ENCODE peak calls at places on chromosomes 13 and 19, in ten cellular contexts. P, K, I, U, J, W, N, V, F and Z are unnamed samples.

GRCh38 chr13:52599853-52600603 is 42.2 kb upstream of the HNRNPA1L2 start:
- DNase-seq in P (no peak), K (peak), I (no peak), U (peak), J (no peak), W (no peak), N (no peak), V (peak), F (no peak), Z (peak)

GRCh38 chr13:59088716-59089115 is 1075.0 kb downstream of the DIAPH3 start:
- DNase-seq in P (no peak), K (no peak), I (no peak), U (no peak), J (no peak), W (no peak), N (peak), V (no peak), F (no peak), Z (no peak)

GRCh38 chr19:7482584-7483439 is 6.0 kb downstream of the PEX11G start:
- DNase-seq in P (no peak), K (peak), I (no peak), U (peak), J (no peak), W (no peak), N (peak), V (peak), F (no peak), Z (peak)

GRCh38 chr13:112968910-112969691 is at the start of gene MCF2L:
- DNase-seq in P (no peak), K (peak), I (peak), U (no peak), J (peak), W (peak), N (peak), V (peak), F (no peak), Z (peak)

GRCh38 chr13:99725644-99726043 is 224.4 kb downstream of the TM9SF2 start:
- DNase-seq in P (no peak), K (no peak), I (no peak), U (no peak), J (no peak), W (no peak), N (no peak), V (no peak), F (no peak), Z (no peak)

GRCh38 chr19:31353826-31354225 is 4.6 kb upstream of the TSHZ3 start:
- DNase-seq in P (no peak), K (no peak), I (no peak), U (no peak), J (no peak), W (no peak), N (no peak), V (no peak), F (no peak), Z (no peak)

GRCh38 chr13:58397596-58398387 is 766.2 kb downstream of the PCDH17 start:
- DNase-seq in P (no peak), K (no peak), I (no peak), U (no peak), J (no peak), W (no peak), N (no peak), V (peak), F (no peak), Z (no peak)

GRCh38 chr13:47249296-47249695 is 352.4 kb upstream of the HTR2A start:
- DNase-seq in P (no peak), K (no peak), I (no peak), U (no peak), J (no peak), W (no peak), N (no peak), V (no peak), F (no peak), Z (no peak)

GRCh38 chr13:98556968-98557591 is 19.8 kb downstream of the STK24 start:
- DNase-seq in P (no peak), K (peak), I (no peak), U (peak), J (no peak), W (no peak), N (no peak), V (no peak), F (no peak), Z (no peak)

GRCh38 chr13:30486230-30487074 is 20.7 kb upstream of the HMGB1 start:
- DNase-seq in P (no peak), K (peak), I (peak), U (peak), J (no peak), W (no peak), N (no peak), V (no peak), F (no peak), Z (peak)

GRCh38 chr19:31351212-31352193 is 2.3 kb upstream of the TSHZ3 start:
- DNase-seq in P (no peak), K (peak), I (no peak), U (peak), J (no peak), W (no peak), N (peak), V (peak), F (no peak), Z (no peak)

GRCh38 chr19:43658001-43658400 is 12.0 kb downstream of the PLAUR start:
- DNase-seq in P (no peak), K (no peak), I (no peak), U (no peak), J (no peak), W (no peak), N (no peak), V (no peak), F (no peak), Z (no peak)

GRCh38 chr19:38386300-38386967 is 1.4 kb downstream of the GGN start:
- DNase-seq in P (no peak), K (no peak), I (no peak), U (no peak), J (no peak), W (no peak), N (no peak), V (no peak), F (no peak), Z (no peak)

GRCh38 chr19:38409631-38410133 is 6.8 kb downstream of the FAM98C start:
- DNase-seq in P (no peak), K (no peak), I (no peak), U (no peak), J (no peak), W (no peak), N (no peak), V (peak), F (no peak), Z (no peak)

GRCh38 chr19:51272183-51272817 is 21.4 kb downstream of the SIGLECL1 start:
- DNase-seq in P (peak), K (no peak), I (no peak), U (no peak), J (no peak), W (no peak), N (no peak), V (no peak), F (no peak), Z (no peak)

GRCh38 chr13:57672168-57672567 is 40.6 kb downstream of the PCDH17 start:
- DNase-seq in P (no peak), K (no peak), I (no peak), U (no peak), J (no peak), W (no peak), N (no peak), V (no peak), F (no peak), Z (no peak)

GRCh38 chr19:7645656-7646425 is 8.9 kb downstream of the STXBP2 start:
- DNase-seq in P (no peak), K (no peak), I (no peak), U (no peak), J (no peak), W (no peak), N (no peak), V (no peak), F (no peak), Z (no peak)

GRCh38 chr13:97113231-97114001 is 108.7 kb upstream of the MBNL2 start:
- DNase-seq in P (no peak), K (no peak), I (no peak), U (no peak), J (peak), W (no peak), N (peak), V (no peak), F (no peak), Z (no peak)

GRCh38 chr19:5006201-5006600 is 37.3 kb downstream of the KDM4B start:
- DNase-seq in P (no peak), K (no peak), I (no peak), U (no peak), J (no peak), W (no peak), N (peak), V (no peak), F (no peak), Z (no peak)

GRCh38 chr13:111367340-111367739 is 46.9 kb downstream of the TEX29 start:
- DNase-seq in P (no peak), K (no peak), I (peak), U (no peak), J (no peak), W (no peak), N (no peak), V (no peak), F (no peak), Z (no peak)

GRCh38 chr13:102610296-102610895 is 13.6 kb downstream of the TPP2 start:
- DNase-seq in P (no peak), K (no peak), I (no peak), U (no peak), J (no peak), W (no peak), N (no peak), V (no peak), F (no peak), Z (peak)

GRCh38 chr19:48760514-48761221 is 5.3 kb downstream of the FGF21 start:
- DNase-seq in P (no peak), K (peak), I (no peak), U (no peak), J (no peak), W (no peak), N (no peak), V (no peak), F (no peak), Z (no peak)

GRCh38 chr13:27004866-27005265 is 166.7 kb downstream of the USP12 start:
- DNase-seq in P (no peak), K (no peak), I (no peak), U (no peak), J (no peak), W (no peak), N (no peak), V (no peak), F (no peak), Z (no peak)

GRCh38 chr13:77113496-77113895 is 86.5 kb upstream of the FBXL3 start:
- DNase-seq in P (no peak), K (no peak), I (no peak), U (no peak), J (no peak), W (no peak), N (peak), V (no peak), F (no peak), Z (no peak)

GRCh38 chr19:53333071-53333465 is 481 bp upstream of the ZNF845 start:
- DNase-seq in P (peak), K (no peak), I (peak), U (no peak), J (no peak), W (no peak), N (no peak), V (peak), F (no peak), Z (no peak)

GRCh38 chr13:91236182-91236581 is 111.3 kb upstream of the MIR17HG start:
- DNase-seq in P (no peak), K (no peak), I (no peak), U (no peak), J (no peak), W (no peak), N (no peak), V (no peak), F (no peak), Z (no peak)

GRCh38 chr13:20351279-20352022 is 119.3 kb upstream of the GJB6 start:
- DNase-seq in P (no peak), K (peak), I (peak), U (peak), J (no peak), W (no peak), N (peak), V (no peak), F (no peak), Z (no peak)

GRCh38 chr19:19775891-19776205 is 42.9 kb upstream of the ZNF14 start:
- DNase-seq in P (no peak), K (no peak), I (no peak), U (no peak), J (no peak), W (no peak), N (no peak), V (no peak), F (no peak), Z (no peak)

GRCh38 chr13:82176761-82177160 is 1705.5 kb downstream of the SLITRK1 start:
- DNase-seq in P (no peak), K (no peak), I (no peak), U (no peak), J (no peak), W (no peak), N (no peak), V (no peak), F (no peak), Z (no peak)

GRCh38 chr19:34994643-34995471 is 5.3 kb upstream of the GRAMD1A start:
- DNase-seq in P (no peak), K (no peak), I (peak), U (no peak), J (no peak), W (no peak), N (no peak), V (no peak), F (no peak), Z (peak)

GRCh38 chr13:20174656-20175405 is 14.0 kb upstream of the GJA3 start:
- DNase-seq in P (peak), K (peak), I (peak), U (peak), J (no peak), W (peak), N (peak), V (peak), F (peak), Z (peak)

GRCh38 chr13:99269627-99270252 is 11.6 kb upstream of the GPR18 start:
- DNase-seq in P (no peak), K (peak), I (no peak), U (peak), J (no peak), W (no peak), N (peak), V (no peak), F (no peak), Z (no peak)

GRCh38 chr19:6736917-6737283 is 480 bp downstream of the GPR108 start:
- DNase-seq in P (no peak), K (no peak), I (no peak), U (no peak), J (no peak), W (no peak), N (no peak), V (no peak), F (no peak), Z (no peak)

GRCh38 chr13:83618966-83619365 is 263.3 kb downstream of the SLITRK1 start:
- DNase-seq in P (no peak), K (peak), I (no peak), U (peak), J (no peak), W (no peak), N (no peak), V (no peak), F (no peak), Z (no peak)

GRCh38 chr19:1073956-1074511 is 7.1 kb downstream of the ARHGAP45 start:
- DNase-seq in P (no peak), K (no peak), I (no peak), U (no peak), J (no peak), W (no peak), N (no peak), V (no peak), F (no peak), Z (no peak)
- H3K4me3 ChIP-seq in P (no peak), K (no peak), I (no peak), U (no peak), J (peak), W (no peak), N (no peak), V (peak), F (no peak), Z (no peak)

GRCh38 chr19:54420068-54420382 is 4.8 kb downstream of the TTYH1 start:
- DNase-seq in P (no peak), K (no peak), I (no peak), U (no peak), J (no peak), W (no peak), N (no peak), V (no peak), F (no peak), Z (no peak)

GRCh38 chr19:54420383-54421168 is 5.3 kb downstream of the TTYH1 start:
- DNase-seq in P (no peak), K (no peak), I (no peak), U (no peak), J (peak), W (no peak), N (no peak), V (peak), F (no peak), Z (no peak)

GRCh38 chr19:54421169-54421516 is 5.9 kb downstream of the TTYH1 start:
- DNase-seq in P (no peak), K (no peak), I (no peak), U (no peak), J (no peak), W (no peak), N (no peak), V (no peak), F (no peak), Z (no peak)

GRCh38 chr19:54422136-54422535 is 6.9 kb downstream of the TTYH1 start:
- DNase-seq in P (no peak), K (no peak), I (no peak), U (no peak), J (no peak), W (no peak), N (no peak), V (no peak), F (no peak), Z (no peak)

GRCh38 chr19:54421521-54421920 is 6.3 kb downstream of the TTYH1 start:
- DNase-seq in P (no peak), K (no peak), I (no peak), U (no peak), J (no peak), W (no peak), N (no peak), V (no peak), F (no peak), Z (no peak)
- H3K4me3 ChIP-seq in P (no peak), K (no peak), I (no peak), U (no peak), J (peak), W (no peak), N (no peak), V (no peak), F (no peak), Z (no peak)

GRCh38 chr19:46546194-46546896 is 50.7 kb upstream of the PNMA8B start:
- DNase-seq in P (no peak), K (peak), I (peak), U (peak), J (peak), W (no peak), N (peak), V (no peak), F (no peak), Z (peak)
- H3K4me3 ChIP-seq in P (no peak), K (peak), I (no peak), U (no peak), J (peak), W (no peak), N (no peak), V (no peak), F (no peak), Z (no peak)

DNA sequence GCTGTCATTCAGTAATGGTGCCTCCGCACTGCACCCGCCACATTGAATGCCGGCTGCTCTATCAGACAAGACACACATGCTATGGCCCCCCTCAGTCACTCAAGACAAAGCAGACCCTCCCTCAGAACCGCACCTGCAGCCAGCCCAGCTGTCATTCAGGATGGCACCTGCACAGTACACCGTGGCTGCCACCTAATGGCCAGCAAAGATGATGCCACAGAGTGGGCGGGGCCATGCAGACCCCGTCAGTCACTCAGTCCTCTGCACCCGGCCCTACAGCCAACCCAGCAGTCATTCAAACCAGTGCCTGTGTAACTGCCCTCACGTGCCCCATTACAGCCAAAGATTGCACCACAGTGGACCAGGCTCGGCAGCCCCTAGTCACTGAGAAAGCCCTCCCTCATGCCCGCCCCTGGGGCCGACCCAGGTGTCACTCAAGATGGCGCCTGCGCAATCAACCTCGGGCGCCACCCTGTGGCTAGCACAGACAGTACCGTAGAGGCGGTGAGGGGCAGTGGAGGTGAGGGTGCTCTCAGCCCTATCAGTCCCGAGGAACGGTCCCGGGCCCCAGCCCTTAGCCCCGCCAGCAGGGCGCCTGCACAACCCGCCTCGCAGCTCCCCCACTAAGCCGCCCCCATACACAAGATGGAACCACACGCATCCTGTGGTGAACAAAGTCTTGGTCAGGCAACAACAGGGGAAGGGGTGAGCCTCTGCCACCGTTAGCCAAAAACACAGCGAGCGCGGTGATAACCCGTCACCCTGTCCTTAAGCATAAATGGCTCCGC is 2.4 kb downstream of the PEG3 start:
- DNase-seq in P (peak), K (no peak), I (peak), U (peak), J (peak), W (no peak), N (no peak), V (peak), F (peak), Z (peak)
- H3K4me3 ChIP-seq in P (peak), K (no peak), I (peak), U (no peak), J (peak), W (no peak), N (peak), V (peak), F (peak), Z (peak)

DNA sequence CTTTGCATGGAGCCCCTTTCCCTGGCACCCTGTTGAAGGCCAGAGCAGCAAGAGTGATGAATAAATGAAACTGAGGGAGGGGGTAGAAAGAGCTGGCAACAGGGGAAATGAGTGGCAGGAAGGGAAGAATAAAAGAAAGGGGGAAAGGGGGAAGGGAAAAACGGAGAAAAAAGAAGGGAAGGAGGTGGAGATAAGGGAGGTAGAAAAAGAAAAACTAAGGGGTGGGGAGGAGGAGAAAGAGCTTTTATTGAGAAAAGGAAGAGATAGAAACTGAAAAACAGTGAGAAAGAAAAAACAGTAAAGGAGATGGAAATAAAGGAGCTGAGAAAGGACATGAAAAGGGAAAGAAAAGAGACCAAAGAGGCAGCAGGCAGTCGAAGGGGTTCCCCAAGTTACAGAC is 42.1 kb downstream of the DEDD2 start:
- DNase-seq in P (no peak), K (no peak), I (no peak), U (no peak), J (no peak), W (no peak), N (no peak), V (no peak), F (no peak), Z (no peak)
- H3K4me3 ChIP-seq in P (no peak), K (no peak), I (no peak), U (no peak), J (peak), W (no peak), N (peak), V (no peak), F (peak), Z (no peak)

GRCh38 chr19:46862974-46863632 is 2.3 kb downstream of the ARHGAP35 start:
- DNase-seq in P (no peak), K (no peak), I (no peak), U (no peak), J (no peak), W (no peak), N (peak), V (no peak), F (no peak), Z (no peak)
- H3K4me3 ChIP-seq in P (peak), K (peak), I (peak), U (peak), J (peak), W (peak), N (peak), V (peak), F (peak), Z (peak)

GRCh38 chr19:21580101-21580500 is 74.7 kb downstream of the ZNF429 start:
- DNase-seq in P (no peak), K (no peak), I (no peak), U (no peak), J (no peak), W (no peak), N (no peak), V (no peak), F (no peak), Z (no peak)
- H3K4me3 ChIP-seq in P (no peak), K (no peak), I (no peak), U (no peak), J (no peak), W (no peak), N (no peak), V (no peak), F (no peak), Z (no peak)

GRCh38 chr19:10289167-10289835 is 451 bp upstream of the ICAM5 start:
- DNase-seq in P (no peak), K (peak), I (peak), U (no peak), J (peak), W (peak), N (peak), V (no peak), F (no peak), Z (peak)
- H3K4me3 ChIP-seq in P (peak), K (peak), I (no peak), U (no peak), J (peak), W (peak), N (peak), V (peak), F (peak), Z (peak)